ENCODE peak calls at places on chromosomes 3 and 15, in four cellular contexts. E is right cardiac atrium, I is kidney epithelial cell, X is heart right ventricle. R is an unnamed sample.

GRCh38 chr3:74122281-74122680 is 492.2 kb downstream of the CNTN3 start:
- DNase-seq in E (no peak), X (no peak), I (no peak), R (no peak)

GRCh38 chr3:187024561-187025226 is 94.4 kb downstream of the ST6GAL1 start:
- DNase-seq in E (no peak), I (no peak), X (no peak), R (no peak)

GRCh38 chr15:74415966-74416916 is 17.5 kb downstream of the SEMA7A start:
- DNase-seq in X (no peak), I (no peak), E (peak; percentile 25), R (no peak)

GRCh38 chr15:69573815-69574472 is 121.3 kb downstream of the RPLP1 start:
- DNase-seq in I (no peak), X (no peak), E (no peak), R (peak; percentile 42)

GRCh38 chr15:51283026-51283425 is 55.4 kb downstream of the CYP19A1 start:
- DNase-seq in E (no peak), I (no peak), X (no peak), R (no peak)

GRCh38 chr3:66723231-66723630 is 222.4 kb upstream of the LRIG1 start:
- DNase-seq in I (no peak), E (no peak), X (no peak), R (no peak)

GRCh38 chr3:4302747-4303146 is 422 bp upstream of the SETMAR start:
- DNase-seq in E (peak; percentile 48), I (no peak), X (no peak), R (no peak)

GRCh38 chr3:113736548-113737089 is 9.4 kb downstream of the NAA50 start:
- DNase-seq in X (peak; percentile 26), E (no peak), I (no peak), R (no peak)

GRCh38 chr3:57778499-57778898 is 22.4 kb downstream of the SLMAP start:
- DNase-seq in I (no peak), X (no peak), E (no peak), R (no peak)

GRCh38 chr3:120753831-120754230 is 11.3 kb downstream of the GTF2E1 start:
- DNase-seq in E (no peak), I (no peak), X (no peak), R (no peak)

GRCh38 chr3:187252311-187252710 is 39.2 kb downstream of the MASP1 start:
- DNase-seq in X (no peak), E (no peak), I (no peak), R (no peak)

GRCh38 chr15:51170882-51171577 is 76.3 kb upstream of the TNFAIP8L3 start:
- DNase-seq in E (no peak), I (no peak), X (no peak), R (no peak)

GRCh38 chr3:134917631-134918030 is 122.6 kb downstream of the EPHB1 start:
- DNase-seq in X (no peak), E (no peak), I (no peak), R (no peak)

GRCh38 chr3:45798034-45798433 is 1.7 kb upstream of the SLC6A20 start:
- DNase-seq in I (no peak), E (no peak), X (no peak), R (no peak)

GRCh38 chr3:187014417-187014864 is 84.1 kb downstream of the ST6GAL1 start:
- DNase-seq in E (no peak), I (no peak), X (no peak), R (no peak)

GRCh38 chr15:56969265-56969895 is 50.9 kb downstream of the TCF12 start:
- DNase-seq in I (no peak), X (no peak), E (no peak), R (no peak)

GRCh38 chr3:72847282-72847681 is 963 bp downstream of the SHQ1 start:
- DNase-seq in E (no peak), X (no peak), I (no peak), R (no peak)

GRCh38 chr15:100060276-100060926 is 281.4 kb downstream of the ADAMTS17 start:
- DNase-seq in I (peak; percentile 7), X (peak; percentile 54), E (no peak), R (peak; percentile 22)

GRCh38 chr3:69822501-69822900 is 83.2 kb downstream of the MITF start:
- DNase-seq in I (no peak), E (no peak), X (no peak), R (no peak)

GRCh38 chr15:95068847-95069518 is 837.6 kb downstream of the MCTP2 start:
- DNase-seq in I (no peak), X (no peak), E (no peak), R (no peak)

GRCh38 chr3:170477395-170477794 is 58.7 kb downstream of the CLDN11 start:
- DNase-seq in I (no peak), X (no peak), E (no peak), R (no peak)

GRCh38 chr3:52783211-52783555 is 5.8 kb downstream of the ITIH1 start:
- DNase-seq in I (no peak), X (no peak), E (no peak), R (no peak)

GRCh38 chr3:7260975-7261374 is 400.1 kb downstream of the GRM7 start:
- DNase-seq in E (no peak), X (no peak), I (no peak), R (no peak)

GRCh38 chr3:12148183-12148940 is 10.3 kb downstream of the TIMP4 start:
- DNase-seq in E (peak; percentile 70), I (no peak), X (peak; percentile 19), R (no peak)

GRCh38 chr3:90132220-90132619 is 1024.8 kb downstream of the EPHA3 start:
- DNase-seq in I (peak; percentile 9), E (no peak), X (no peak), R (no peak)

GRCh38 chr15:75067123-75067854 is 43.9 kb downstream of the PPCDC start:
- DNase-seq in E (no peak), I (no peak), X (no peak), R (no peak)

GRCh38 chr3:64450396-64450956 is 225.2 kb upstream of the PRICKLE2 start:
- DNase-seq in X (no peak), E (no peak), I (no peak), R (no peak)
- H3K4me3 ChIP-seq in X (no peak overlapping the region), E (no peak overlapping the region), I (no peak overlapping the region), R (no peak overlapping the region)

GRCh38 chr15:40844543-40844981 is 714 bp downstream of the SPINT1 start:
- DNase-seq in I (no peak), E (peak; percentile 60), X (no peak), R (no peak)

GRCh38 chr15:40845511-40846284 is 1.9 kb downstream of the SPINT1 start:
- DNase-seq in X (no peak), I (peak; percentile 59), E (no peak), R (no peak)

GRCh38 chr15:40847225-40847961 is 3.5 kb downstream of the SPINT1 start:
- DNase-seq in I (peak; percentile 70), E (peak; percentile 74), X (peak; percentile 34), R (no peak)

GRCh38 chr15:40845036-40845435 is 1.2 kb downstream of the SPINT1 start:
- DNase-seq in E (no peak), X (no peak), I (no peak), R (no peak)

DNA sequence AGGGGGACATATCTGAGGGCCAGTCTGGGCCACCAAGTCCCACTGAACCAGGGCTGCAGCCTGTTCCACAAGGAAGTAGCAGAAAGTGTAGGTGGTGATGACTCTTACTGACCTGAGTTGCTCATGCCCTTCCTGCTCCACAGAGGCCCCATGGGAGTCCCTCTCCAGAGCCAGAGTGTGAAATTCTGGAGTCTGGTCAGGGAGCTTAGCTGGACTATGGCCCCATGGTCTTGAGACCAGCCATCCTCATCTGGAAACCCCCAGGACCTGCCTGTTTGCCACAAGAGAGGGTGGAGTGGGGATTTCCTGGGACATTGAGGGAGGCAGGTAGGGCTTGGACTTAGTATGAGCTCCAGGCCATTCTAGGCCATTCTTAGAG is 3.0 kb downstream of the SPINT1 start:
- DNase-seq in I (no peak), E (no peak), X (no peak), R (no peak)
- H3K4me3 ChIP-seq in I (no peak overlapping the region), E (no peak overlapping the region), X (no peak overlapping the region), R (no peak overlapping the region)

GRCh38 chr15:55288006-55288717 is 1.5 kb downstream of the RAB27A start:
- DNase-seq in E (no peak), X (no peak), I (no peak), R (no peak)
- H3K4me3 ChIP-seq in E (no peak overlapping the region), X (no peak overlapping the region), I (no peak overlapping the region), R (no peak overlapping the region)

GRCh38 chr3:173663664-173664063 is 266.1 kb downstream of the NLGN1 start:
- DNase-seq in X (no peak), I (no peak), E (no peak), R (no peak)
- H3K4me3 ChIP-seq in X (no peak overlapping the region), I (no peak overlapping the region), E (no peak overlapping the region), R (no peak overlapping the region)

DNA sequence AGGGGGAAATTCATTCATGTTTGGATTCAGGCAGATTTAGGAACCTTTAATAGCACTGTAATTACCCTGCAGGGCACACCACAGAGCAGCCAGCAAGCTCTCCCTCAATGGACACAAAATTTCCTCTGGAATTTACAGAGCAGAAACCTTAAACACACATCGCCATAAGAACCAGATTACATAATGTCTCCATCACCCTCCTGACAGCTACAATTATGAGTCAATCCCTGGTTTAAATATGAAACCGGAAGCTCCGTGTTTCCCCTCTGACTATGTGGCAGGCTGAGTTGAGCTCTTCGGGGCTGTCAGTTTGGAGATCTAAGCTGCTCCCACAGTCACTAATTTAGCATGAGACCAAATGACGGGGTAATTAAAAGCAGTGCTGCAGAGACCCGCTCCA is 134.6 kb downstream of the TMCO5A start:
- DNase-seq in I (no peak), X (peak; percentile 37), E (no peak), R (peak; percentile 63)
- H3K4me3 ChIP-seq in I (no peak overlapping the region), X (no peak overlapping the region), E (peak overlapping the region; percentile 38), R (peak overlapping the region; percentile 43)

DNA sequence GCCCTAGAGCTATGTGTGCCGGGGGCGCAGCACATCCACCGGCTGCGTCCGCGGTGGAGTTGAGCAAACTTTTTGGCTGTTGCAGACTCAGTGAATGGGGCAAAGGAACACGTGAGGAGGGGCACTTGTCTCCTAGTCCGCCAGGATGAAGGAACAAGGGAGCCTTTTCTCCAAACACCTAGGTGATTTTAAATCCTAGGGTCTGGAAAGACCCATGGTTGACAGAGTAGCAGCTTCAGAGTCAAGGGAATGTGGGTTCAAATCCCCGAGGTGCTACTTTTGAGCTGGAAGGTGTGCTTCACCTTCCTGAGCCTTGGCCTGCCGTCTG is 648 bp downstream of the ACAN start:
- DNase-seq in X (no peak), I (no peak), E (no peak), R (no peak)
- H3K4me3 ChIP-seq in X (no peak overlapping the region), I (no peak overlapping the region), E (no peak overlapping the region), R (no peak overlapping the region)

DNA sequence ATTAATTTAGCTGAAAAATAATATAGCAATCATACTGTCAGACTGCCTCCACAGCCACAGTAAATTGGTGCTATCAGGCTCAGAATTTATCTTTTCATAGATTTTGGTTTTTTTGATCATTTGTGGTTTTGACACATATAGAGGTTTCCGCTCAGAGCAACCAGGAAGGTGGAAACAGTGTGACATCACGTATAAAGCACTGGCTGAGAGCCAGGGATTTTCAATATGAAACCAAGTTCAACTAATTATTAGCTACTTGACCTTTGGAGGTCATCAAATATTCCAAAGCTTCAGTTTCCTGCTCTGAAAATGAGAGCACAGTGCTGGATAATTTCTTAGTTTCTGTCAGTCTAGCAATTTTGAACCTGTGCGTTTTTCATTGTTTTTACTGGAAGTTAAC is 433.8 kb upstream of the SUCLG2 start:
- DNase-seq in X (no peak), E (no peak), I (no peak), R (no peak)
- H3K4me3 ChIP-seq in X (no peak overlapping the region), E (no peak overlapping the region), I (no peak overlapping the region), R (no peak overlapping the region)

GRCh38 chr3:50626406-50626805 is 9.5 kb downstream of the MAPKAPK3 start:
- DNase-seq in I (no peak), E (no peak), X (no peak), R (no peak)
- H3K4me3 ChIP-seq in I (no peak overlapping the region), E (no peak overlapping the region), X (no peak overlapping the region), R (no peak overlapping the region)